ENCODE peak calls at places on chromosomes 4 and X, in eight cellular contexts. K is EH, Q is nephron progenitor cell, U is keratinocyte, G is ovary, B is NB4, W is fibroblast of mammary gland, F is A549. N is an unnamed sample.

GRCh38 chr4:6750302-6751221 is 32.0 kb upstream of the KIAA0232 start:
- DNase-seq in K (no peak), Q (no peak), U (no peak), G (no peak), B (no peak), W (no peak), F (no peak), N (no peak)

GRCh38 chr4:5050520-5050955 is 742 bp upstream of the STK32B start:
- DNase-seq in K (peak), Q (peak), U (peak), G (peak), B (peak), W (peak), F (peak), N (no peak)

GRCh38 chr4:176549161-176549865 is 229.5 kb downstream of the SPCS3 start:
- DNase-seq in K (peak), Q (no peak), U (no peak), G (no peak), B (no peak), W (peak), F (no peak), N (peak)

GRCh38 chrX:45894864-45895645 is 650.2 kb downstream of the ZNF674 start:
- DNase-seq in K (no peak), Q (no peak), U (no peak), G (no peak), B (no peak), W (no peak), F (no peak), N (no peak)

GRCh38 chr4:2817701-2818350 is 24.9 kb downstream of the SH3BP2 start:
- DNase-seq in K (peak), Q (peak), U (no peak), G (no peak), B (no peak), W (no peak), F (no peak), N (no peak)

GRCh38 chr4:122512430-122512829 is 55.9 kb upstream of the IL2 start:
- DNase-seq in K (no peak), Q (no peak), U (no peak), G (no peak), B (no peak), W (no peak), F (no peak), N (no peak)

GRCh38 chr4:151866266-151866918 is 105.6 kb upstream of the GATB start:
- DNase-seq in K (peak), Q (no peak), U (no peak), G (no peak), B (peak), W (no peak), F (no peak), N (no peak)

GRCh38 chr4:165748321-165748720 is 124.7 kb upstream of the TLL1 start:
- DNase-seq in K (no peak), Q (no peak), U (no peak), G (no peak), B (no peak), W (no peak), F (no peak), N (no peak)

GRCh38 chr4:24067781-24068193 is 177.9 kb upstream of the PPARGC1A start:
- DNase-seq in K (peak), Q (no peak), U (peak), G (no peak), B (no peak), W (peak), F (no peak), N (peak)

GRCh38 chr4:101954351-101954750 is 163.8 kb downstream of the BANK1 start:
- DNase-seq in K (no peak), Q (no peak), U (no peak), G (no peak), B (no peak), W (no peak), F (no peak), N (no peak)

N was measured in epithelial cell of prostate.